ENCODE peak calls at places on chromosome 17, in seven cellular contexts. One of them, this sample, is unnamed.

GRCh38 chr17:38702900-38703741 is 2.0 kb upstream of the MLLT6 start:
- DNase-seq in H1: no peak
- DNase-seq in epithelial cell of esophagus: no peak
- DNase-seq in skeletal muscle cell: no peak
- DNase-seq in spleen: peak; percentile 91
- DNase-seq in fibroblast of the aortic adventitia: no peak
- DNase-seq in fibroblast of lung: peak; percentile 6
- DNase-seq in this sample: peak; percentile 53

GRCh38 chr17:80028030-80028429 is 7.6 kb downstream of the TBC1D16 start:
- DNase-seq in epithelial cell of esophagus: no peak
- DNase-seq in spleen: no peak
- DNase-seq in skeletal muscle cell: no peak
- DNase-seq in fibroblast of the aortic adventitia: no peak
- DNase-seq in H1: no peak
- DNase-seq in fibroblast of lung: no peak
- DNase-seq in this sample: no peak

GRCh38 chr17:30926516-30926915 is 4.8 kb downstream of the ADAP2 start:
- DNase-seq in fibroblast of lung: no peak
- DNase-seq in spleen: no peak
- DNase-seq in fibroblast of the aortic adventitia: no peak
- DNase-seq in epithelial cell of esophagus: no peak
- DNase-seq in H1: no peak
- DNase-seq in skeletal muscle cell: no peak
- DNase-seq in this sample: peak; percentile 19

GRCh38 chr17:75661531-75661930 is 5.4 kb downstream of the RECQL5 start:
- DNase-seq in skeletal muscle cell: no peak
- DNase-seq in fibroblast of the aortic adventitia: no peak
- DNase-seq in spleen: no peak
- DNase-seq in epithelial cell of esophagus: no peak
- DNase-seq in H1: no peak
- DNase-seq in fibroblast of lung: no peak
- DNase-seq in this sample: no peak

GRCh38 chr17:63567229-63567628 is 17.0 kb downstream of the DCAF7 start:
- DNase-seq in fibroblast of lung: no peak
- DNase-seq in fibroblast of the aortic adventitia: no peak
- DNase-seq in epithelial cell of esophagus: no peak
- DNase-seq in H1: no peak
- DNase-seq in spleen: no peak
- DNase-seq in skeletal muscle cell: no peak
- DNase-seq in this sample: no peak

GRCh38 chr17:9802294-9802693 is 10.9 kb upstream of the DHRS7C start:
- DNase-seq in H1: no peak
- DNase-seq in spleen: no peak
- DNase-seq in epithelial cell of esophagus: peak; percentile 35
- DNase-seq in fibroblast of lung: peak; percentile 5
- DNase-seq in skeletal muscle cell: no peak
- DNase-seq in fibroblast of the aortic adventitia: no peak
- DNase-seq in this sample: no peak

GRCh38 chr17:41464682-41465081 is 2.5 kb downstream of the KRT32 start:
- DNase-seq in H1: no peak
- DNase-seq in epithelial cell of esophagus: peak; percentile 98
- DNase-seq in spleen: no peak
- DNase-seq in fibroblast of lung: peak; percentile 96
- DNase-seq in fibroblast of the aortic adventitia: peak; percentile 96
- DNase-seq in skeletal muscle cell: peak; percentile 51
- DNase-seq in this sample: peak; percentile 99

GRCh38 chr17:60390223-60390622 is 1.7 kb downstream of the USP32 start:
- DNase-seq in epithelial cell of esophagus: peak; percentile 87
- DNase-seq in fibroblast of lung: peak; percentile 77
- DNase-seq in fibroblast of the aortic adventitia: peak; percentile 85
- DNase-seq in skeletal muscle cell: peak; percentile 26
- DNase-seq in H1: no peak
- DNase-seq in spleen: no peak
- DNase-seq in this sample: peak; percentile 83

GRCh38 chr17:63838586-63839184 is 3.8 kb downstream of the SMARCD2 start:
- DNase-seq in H1: no peak
- DNase-seq in spleen: peak; percentile 75
- DNase-seq in fibroblast of lung: no peak
- DNase-seq in epithelial cell of esophagus: peak; percentile 94
- DNase-seq in fibroblast of the aortic adventitia: peak; percentile 91
- DNase-seq in skeletal muscle cell: peak; percentile 91
- DNase-seq in this sample: peak; percentile 87

GRCh38 chr17:40445769-40446468 is 2.7 kb downstream of the IGFBP4 start:
- DNase-seq in skeletal muscle cell: no peak
- DNase-seq in H1: no peak
- DNase-seq in fibroblast of the aortic adventitia: peak; percentile 63
- DNase-seq in spleen: no peak
- DNase-seq in epithelial cell of esophagus: no peak
- DNase-seq in fibroblast of lung: no peak
- DNase-seq in this sample: peak; percentile 68

DNA sequence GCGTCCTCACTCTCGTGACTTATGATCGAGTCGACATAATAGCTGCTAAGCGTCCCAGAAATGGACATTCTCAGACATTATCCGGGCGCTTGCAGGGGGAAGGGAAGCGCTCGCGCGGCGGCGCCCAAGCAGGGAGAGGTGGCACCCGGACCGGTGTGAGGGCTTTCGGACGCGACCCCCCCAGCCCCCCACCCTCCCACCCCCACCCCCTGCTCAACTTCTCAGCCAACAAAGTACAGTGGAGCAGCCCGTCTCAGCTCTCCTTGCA is at the start of gene HOXB9:
- DNase-seq in spleen: no peak
- DNase-seq in epithelial cell of esophagus: no peak
- DNase-seq in fibroblast of lung: no peak
- DNase-seq in fibroblast of the aortic adventitia: no peak
- DNase-seq in skeletal muscle cell: no peak
- DNase-seq in H1: no peak
- DNase-seq in this sample: no peak
- H3K4me3 ChIP-seq in spleen: peak within 1 kb of the TSS; percentile 40
- H3K4me3 ChIP-seq in epithelial cell of esophagus: no peak within 1 kb of the TSS
- H3K4me3 ChIP-seq in fibroblast of lung: peak within 1 kb of the TSS; percentile 31
- H3K4me3 ChIP-seq in fibroblast of the aortic adventitia: peak within 1 kb of the TSS; percentile 31
- H3K4me3 ChIP-seq in skeletal muscle cell: peak within 1 kb of the TSS; percentile 42
- H3K4me3 ChIP-seq in H1: no peak within 1 kb of the TSS
- H3K4me3 ChIP-seq in this sample: peak within 1 kb of the TSS; percentile 41

GRCh38 chr17:22266231-22266630 is 573.9 kb downstream of the KCNJ18 start:
- DNase-seq in skeletal muscle cell: no peak
- DNase-seq in H1: no peak
- DNase-seq in spleen: no peak
- DNase-seq in epithelial cell of esophagus: no peak
- DNase-seq in fibroblast of the aortic adventitia: no peak
- DNase-seq in fibroblast of lung: no peak
- DNase-seq in this sample: peak; percentile 10
- H3K4me3 ChIP-seq in skeletal muscle cell: no peak overlapping the region
- H3K4me3 ChIP-seq in H1: no peak overlapping the region
- H3K4me3 ChIP-seq in spleen: no peak overlapping the region
- H3K4me3 ChIP-seq in epithelial cell of esophagus: no peak overlapping the region
- H3K4me3 ChIP-seq in fibroblast of the aortic adventitia: no peak overlapping the region
- H3K4me3 ChIP-seq in fibroblast of lung: no peak overlapping the region
- H3K4me3 ChIP-seq in this sample: no peak overlapping the region

GRCh38 chr17:77331161-77331864 is 190.5 kb downstream of the SEC14L1 start:
- DNase-seq in fibroblast of lung: peak; percentile 84
- DNase-seq in spleen: peak; percentile 99
- DNase-seq in fibroblast of the aortic adventitia: peak; percentile 91
- DNase-seq in H1: peak; percentile 62
- DNase-seq in skeletal muscle cell: peak; percentile 48
- DNase-seq in epithelial cell of esophagus: peak; percentile 80
- DNase-seq in this sample: peak; percentile 95
- H3K4me3 ChIP-seq in fibroblast of lung: no peak overlapping the region
- H3K4me3 ChIP-seq in spleen: no peak overlapping the region
- H3K4me3 ChIP-seq in fibroblast of the aortic adventitia: peak overlapping the region; percentile 22
- H3K4me3 ChIP-seq in H1: no peak overlapping the region
- H3K4me3 ChIP-seq in skeletal muscle cell: no peak overlapping the region
- H3K4me3 ChIP-seq in epithelial cell of esophagus: no peak overlapping the region
- H3K4me3 ChIP-seq in this sample: no peak overlapping the region

GRCh38 chr17:13025264-13025627 is 7.4 kb upstream of the ELAC2 start:
- DNase-seq in spleen: no peak
- DNase-seq in fibroblast of the aortic adventitia: no peak
- DNase-seq in H1: no peak
- DNase-seq in epithelial cell of esophagus: no peak
- DNase-seq in skeletal muscle cell: no peak
- DNase-seq in fibroblast of lung: no peak
- DNase-seq in this sample: no peak

GRCh38 chr17:13025687-13026086 is 7.9 kb upstream of the ELAC2 start:
- DNase-seq in fibroblast of the aortic adventitia: no peak
- DNase-seq in fibroblast of lung: no peak
- DNase-seq in spleen: no peak
- DNase-seq in H1: no peak
- DNase-seq in skeletal muscle cell: no peak
- DNase-seq in epithelial cell of esophagus: no peak
- DNase-seq in this sample: no peak

GRCh38 chr17:13024033-13024432 is 6.2 kb upstream of the ELAC2 start:
- DNase-seq in fibroblast of the aortic adventitia: no peak
- DNase-seq in H1: no peak
- DNase-seq in fibroblast of lung: no peak
- DNase-seq in skeletal muscle cell: no peak
- DNase-seq in spleen: no peak
- DNase-seq in epithelial cell of esophagus: no peak
- DNase-seq in this sample: no peak

GRCh38 chr17:13027246-13027645 is 9.4 kb upstream of the ELAC2 start:
- DNase-seq in fibroblast of the aortic adventitia: no peak
- DNase-seq in fibroblast of lung: peak; percentile 5
- DNase-seq in skeletal muscle cell: no peak
- DNase-seq in spleen: no peak
- DNase-seq in epithelial cell of esophagus: no peak
- DNase-seq in H1: no peak
- DNase-seq in this sample: peak; percentile 61

GRCh38 chr17:13024526-13025263 is 6.9 kb upstream of the ELAC2 start:
- DNase-seq in epithelial cell of esophagus: peak; percentile 56
- DNase-seq in spleen: peak; percentile 90
- DNase-seq in fibroblast of the aortic adventitia: peak; percentile 63
- DNase-seq in skeletal muscle cell: no peak
- DNase-seq in H1: peak; percentile 49
- DNase-seq in fibroblast of lung: peak; percentile 30
- DNase-seq in this sample: peak; percentile 74
- H3K4me3 ChIP-seq in epithelial cell of esophagus: no peak overlapping the region
- H3K4me3 ChIP-seq in spleen: peak overlapping the region; percentile 1
- H3K4me3 ChIP-seq in fibroblast of the aortic adventitia: peak overlapping the region; percentile 47
- H3K4me3 ChIP-seq in skeletal muscle cell: no peak overlapping the region
- H3K4me3 ChIP-seq in H1: no peak overlapping the region
- H3K4me3 ChIP-seq in fibroblast of lung: no peak overlapping the region
- H3K4me3 ChIP-seq in this sample: peak overlapping the region; percentile 53

DNA sequence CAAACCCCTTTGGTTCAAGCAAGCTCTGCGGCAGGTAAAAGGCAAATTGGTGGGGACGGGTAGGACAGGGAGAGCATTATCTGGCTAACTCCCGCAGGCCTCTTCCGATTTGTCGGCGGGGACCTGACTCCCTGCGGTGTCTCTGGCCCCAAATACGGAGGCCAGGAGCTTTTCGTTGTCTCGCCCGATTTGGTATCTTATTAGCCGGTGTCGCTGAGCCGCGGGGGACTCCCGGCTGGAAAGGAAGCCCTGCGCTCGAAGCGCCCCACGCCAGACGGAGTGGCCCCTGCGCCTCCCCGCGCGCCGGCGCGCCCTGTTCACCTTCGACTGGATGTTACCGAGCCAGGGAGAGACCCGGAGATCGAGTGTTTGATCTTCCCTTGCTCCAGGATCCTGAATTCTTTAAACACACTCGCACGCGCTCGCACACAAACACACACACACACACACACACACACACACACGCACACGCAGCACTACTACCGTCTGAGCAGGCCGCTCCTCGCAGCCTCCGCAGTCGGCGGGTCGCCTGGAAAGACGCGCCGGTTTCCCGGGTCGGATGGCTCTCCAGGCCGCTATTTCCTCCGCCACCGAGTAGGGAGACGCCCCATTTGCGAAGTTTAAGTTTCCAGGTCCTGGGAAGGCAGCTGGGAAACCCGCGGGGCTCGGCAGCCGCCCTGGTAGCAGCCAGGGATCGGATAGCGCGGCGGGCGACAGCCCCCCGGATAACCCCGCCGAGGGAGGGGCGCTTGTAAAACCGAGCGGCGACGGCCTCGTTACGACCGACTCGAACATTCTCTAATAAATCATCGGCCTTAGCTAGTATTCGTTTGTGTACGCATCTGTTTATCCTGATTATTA is 3.3 kb downstream of the PRAC1 start:
- DNase-seq in fibroblast of lung: no peak
- DNase-seq in spleen: no peak
- DNase-seq in H1: no peak
- DNase-seq in skeletal muscle cell: no peak
- DNase-seq in fibroblast of the aortic adventitia: no peak
- DNase-seq in epithelial cell of esophagus: no peak
- DNase-seq in this sample: no peak
- H3K4me3 ChIP-seq in fibroblast of lung: no peak overlapping the region
- H3K4me3 ChIP-seq in spleen: no peak overlapping the region
- H3K4me3 ChIP-seq in H1: peak overlapping the region; percentile 6
- H3K4me3 ChIP-seq in skeletal muscle cell: no peak overlapping the region
- H3K4me3 ChIP-seq in fibroblast of the aortic adventitia: no peak overlapping the region
- H3K4me3 ChIP-seq in epithelial cell of esophagus: no peak overlapping the region
- H3K4me3 ChIP-seq in this sample: no peak overlapping the region

GRCh38 chr17:11240041-11240801 is 792 bp upstream of the SHISA6 start:
- DNase-seq in H1: no peak
- DNase-seq in spleen: no peak
- DNase-seq in epithelial cell of esophagus: no peak
- DNase-seq in skeletal muscle cell: no peak
- DNase-seq in fibroblast of the aortic adventitia: no peak
- DNase-seq in fibroblast of lung: no peak
- DNase-seq in this sample: peak; percentile 4
- H3K4me3 ChIP-seq in H1: peak overlapping the region; percentile 68
- H3K4me3 ChIP-seq in spleen: peak overlapping the region; percentile 26
- H3K4me3 ChIP-seq in epithelial cell of esophagus: no peak overlapping the region
- H3K4me3 ChIP-seq in skeletal muscle cell: no peak overlapping the region
- H3K4me3 ChIP-seq in fibroblast of the aortic adventitia: no peak overlapping the region
- H3K4me3 ChIP-seq in fibroblast of lung: no peak overlapping the region
- H3K4me3 ChIP-seq in this sample: no peak overlapping the region

DNA sequence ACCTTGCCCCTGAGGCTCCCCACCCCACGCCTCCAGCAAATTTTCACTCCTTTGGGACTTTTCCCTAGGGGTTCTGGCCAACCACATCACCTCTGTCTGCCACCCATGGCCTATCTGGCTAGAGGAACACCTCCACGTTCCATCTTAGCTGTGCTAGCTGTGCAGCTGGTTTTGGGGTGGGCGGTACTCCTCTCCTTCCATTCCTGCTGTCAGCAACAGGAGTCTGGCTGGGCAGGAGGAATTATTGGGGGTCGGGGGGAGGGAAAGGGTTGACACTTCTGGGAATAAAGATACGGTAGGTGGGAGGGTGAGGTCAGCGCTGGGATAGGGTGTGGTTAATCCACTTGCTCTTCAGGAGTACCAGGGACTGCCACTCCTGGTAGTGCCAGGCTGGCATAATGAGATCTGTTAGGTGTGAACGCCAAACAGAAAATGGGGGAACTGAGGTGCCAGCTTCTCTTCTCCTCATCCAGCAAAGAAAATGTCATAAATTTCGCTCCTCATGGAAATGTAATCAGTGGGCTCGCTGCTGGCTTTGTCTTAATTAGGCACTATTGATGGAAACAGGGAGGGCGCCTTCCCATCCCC is 1.2 kb upstream of the DNAH2 start:
- DNase-seq in epithelial cell of esophagus: no peak
- DNase-seq in fibroblast of lung: no peak
- DNase-seq in H1: no peak
- DNase-seq in fibroblast of the aortic adventitia: no peak
- DNase-seq in skeletal muscle cell: no peak
- DNase-seq in spleen: no peak
- DNase-seq in this sample: no peak
- H3K4me3 ChIP-seq in epithelial cell of esophagus: peak overlapping the region; percentile 61
- H3K4me3 ChIP-seq in fibroblast of lung: peak overlapping the region; percentile 46
- H3K4me3 ChIP-seq in H1: peak overlapping the region; percentile 35
- H3K4me3 ChIP-seq in fibroblast of the aortic adventitia: peak overlapping the region; percentile 72
- H3K4me3 ChIP-seq in skeletal muscle cell: peak overlapping the region; percentile 68
- H3K4me3 ChIP-seq in spleen: peak overlapping the region; percentile 42
- H3K4me3 ChIP-seq in this sample: peak overlapping the region; percentile 97